ENCODE peak calls at places on chromosomes 11 and 22, in four cellular contexts. One of them, this sample, is unnamed.

GRCh38 chr11:40241524-40242037 is 1217.9 kb downstream of the LRRC4C start:
- DNase-seq in brain microvascular endothelial cell: no peak
- DNase-seq in effector CD4-positive, alpha-beta T cell: no peak
- DNase-seq in effector memory CD4-positive, alpha-beta T cell: no peak
- DNase-seq in this sample: no peak

GRCh38 chr22:47192651-47193437 is 430.4 kb downstream of the TBC1D22A start:
- DNase-seq in brain microvascular endothelial cell: no peak
- DNase-seq in effector CD4-positive, alpha-beta T cell: no peak
- DNase-seq in effector memory CD4-positive, alpha-beta T cell: no peak
- DNase-seq in this sample: no peak

GRCh38 chr22:49660794-49661781 is 166.6 kb downstream of the BRD1 start:
- DNase-seq in brain microvascular endothelial cell: no peak
- DNase-seq in effector CD4-positive, alpha-beta T cell: no peak
- DNase-seq in effector memory CD4-positive, alpha-beta T cell: no peak
- DNase-seq in this sample: no peak

GRCh38 chr11:117843666-117844484 is 19.3 kb upstream of the FXYD2 start:
- DNase-seq in brain microvascular endothelial cell: peak
- DNase-seq in effector CD4-positive, alpha-beta T cell: peak
- DNase-seq in effector memory CD4-positive, alpha-beta T cell: peak
- DNase-seq in this sample: peak

GRCh38 chr11:68659158-68659921 is 25.0 kb upstream of the GAL start:
- DNase-seq in brain microvascular endothelial cell: peak
- DNase-seq in effector CD4-positive, alpha-beta T cell: no peak
- DNase-seq in effector memory CD4-positive, alpha-beta T cell: no peak
- DNase-seq in this sample: peak

GRCh38 chr11:59008942-59009341 is 69.7 kb downstream of the GLYATL1 start:
- DNase-seq in brain microvascular endothelial cell: no peak
- DNase-seq in effector CD4-positive, alpha-beta T cell: no peak
- DNase-seq in effector memory CD4-positive, alpha-beta T cell: no peak
- DNase-seq in this sample: no peak

GRCh38 chr22:17712441-17712840 is 61.8 kb downstream of the BID start:
- DNase-seq in brain microvascular endothelial cell: no peak
- DNase-seq in effector CD4-positive, alpha-beta T cell: no peak
- DNase-seq in effector memory CD4-positive, alpha-beta T cell: no peak
- DNase-seq in this sample: no peak

GRCh38 chr11:35083181-35084061 is 55.5 kb upstream of the CD44 start:
- DNase-seq in brain microvascular endothelial cell: peak
- DNase-seq in effector CD4-positive, alpha-beta T cell: peak
- DNase-seq in effector memory CD4-positive, alpha-beta T cell: peak
- DNase-seq in this sample: peak

GRCh38 chr22:25900880-25901279 is 158.9 kb downstream of the MYO18B start:
- DNase-seq in brain microvascular endothelial cell: no peak
- DNase-seq in effector CD4-positive, alpha-beta T cell: no peak
- DNase-seq in effector memory CD4-positive, alpha-beta T cell: no peak
- DNase-seq in this sample: no peak

GRCh38 chr11:79344765-79345164 is 96.1 kb downstream of the TENM4 start:
- DNase-seq in brain microvascular endothelial cell: no peak
- DNase-seq in effector CD4-positive, alpha-beta T cell: no peak
- DNase-seq in effector memory CD4-positive, alpha-beta T cell: no peak
- DNase-seq in this sample: no peak

GRCh38 chr11:18704045-18704645 is 5.6 kb downstream of the TMEM86A start:
- DNase-seq in brain microvascular endothelial cell: no peak
- DNase-seq in effector CD4-positive, alpha-beta T cell: no peak
- DNase-seq in effector memory CD4-positive, alpha-beta T cell: no peak
- DNase-seq in this sample: no peak

GRCh38 chr22:32005453-32005852 is 37.6 kb upstream of the SLC5A1 start:
- DNase-seq in brain microvascular endothelial cell: peak
- DNase-seq in effector CD4-positive, alpha-beta T cell: no peak
- DNase-seq in effector memory CD4-positive, alpha-beta T cell: no peak
- DNase-seq in this sample: no peak

GRCh38 chr22:20441631-20442484 is 4.2 kb upstream of the SCARF2 start:
- DNase-seq in brain microvascular endothelial cell: no peak
- DNase-seq in effector CD4-positive, alpha-beta T cell: no peak
- DNase-seq in effector memory CD4-positive, alpha-beta T cell: no peak
- DNase-seq in this sample: no peak

GRCh38 chr11:72676874-72677341 is 2.7 kb upstream of the PDE2A start:
- DNase-seq in brain microvascular endothelial cell: peak
- DNase-seq in effector CD4-positive, alpha-beta T cell: peak
- DNase-seq in effector memory CD4-positive, alpha-beta T cell: peak
- DNase-seq in this sample: peak

GRCh38 chr11:12474871-12475270 is 97.5 kb downstream of the PARVA start:
- DNase-seq in brain microvascular endothelial cell: no peak
- DNase-seq in effector CD4-positive, alpha-beta T cell: no peak
- DNase-seq in effector memory CD4-positive, alpha-beta T cell: no peak
- DNase-seq in this sample: no peak

GRCh38 chr22:23580586-23581251 is 629 bp upstream of the IGLL1 start:
- DNase-seq in brain microvascular endothelial cell: no peak
- DNase-seq in effector CD4-positive, alpha-beta T cell: no peak
- DNase-seq in effector memory CD4-positive, alpha-beta T cell: no peak
- DNase-seq in this sample: no peak